ENCODE peak calls at places on chromosomes 13 and 19, in four cellular contexts. W is GM23338, S is astrocyte, K is H9. R is an unnamed sample.

GRCh38 chr19:2728783-2729387 is 7.7 kb upstream of the DIRAS1 start:
- DNase-seq in W (no peak), S (no peak), K (no peak), R (no peak)

GRCh38 chr19:40609561-40610395 is 8.6 kb downstream of the LTBP4 start:
- DNase-seq in W (peak), S (peak), K (peak), R (peak)

GRCh38 chr19:42596391-42597071 is 1.8 kb upstream of the CEACAM8 start:
- DNase-seq in W (peak), S (no peak), K (peak), R (no peak)

GRCh38 chr19:18070181-18070580 is 16.6 kb downstream of the IL12RB1 start:
- DNase-seq in W (no peak), S (no peak), K (no peak), R (no peak)

GRCh38 chr13:51681037-51681678 is 96.9 kb downstream of the WDFY2 start:
- DNase-seq in W (no peak), S (peak), K (no peak), R (peak)

GRCh38 chr13:20673711-20674110 is 29.8 kb upstream of the IL17D start:
- DNase-seq in W (no peak), S (no peak), K (no peak), R (no peak)

GRCh38 chr19:14168993-14169392 is 32.6 kb upstream of the ASF1B start:
- DNase-seq in W (no peak), S (no peak), K (no peak), R (no peak)

GRCh38 chr13:31781064-31781463 is 41.7 kb downstream of the RXFP2 start:
- DNase-seq in W (no peak), S (no peak), K (no peak), R (no peak)

GRCh38 chr13:95007322-95007721 is 293.9 kb downstream of the ABCC4 start:
- DNase-seq in W (no peak), S (no peak), K (no peak), R (no peak)

GRCh38 chr13:114026128-114026880 is 52.4 kb upstream of the C13orf46 start:
- DNase-seq in W (no peak), S (no peak), K (no peak), R (no peak)
- H2AFZ ChIP-seq in W (no peak), S (no peak), K (no peak), R (no peak)

DNA sequence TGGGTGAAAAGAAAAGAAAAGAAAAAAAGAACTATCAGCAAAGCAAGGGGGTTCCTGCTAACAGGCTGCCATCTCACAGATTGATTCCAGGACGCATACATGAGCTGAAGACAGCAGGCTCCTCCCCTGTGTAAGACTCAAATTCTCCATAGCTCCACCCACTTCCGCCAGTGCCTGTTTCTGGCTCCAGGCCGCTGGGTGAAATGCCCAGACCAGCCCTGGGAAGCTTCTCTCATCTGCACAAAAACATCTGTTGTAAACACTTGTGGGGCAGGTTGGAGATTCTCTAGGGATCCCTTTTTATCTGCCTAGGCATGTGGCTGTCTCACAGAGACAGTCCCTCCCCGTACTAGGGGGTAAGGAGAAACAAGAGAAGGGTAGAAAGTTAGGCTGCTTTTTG is 1054.4 kb upstream of the SPRY2 start:
- DNase-seq in W (peak), S (no peak), K (peak), R (no peak)
- H2AFZ ChIP-seq in W (peak), S (peak), K (peak), R (no peak)

DNA sequence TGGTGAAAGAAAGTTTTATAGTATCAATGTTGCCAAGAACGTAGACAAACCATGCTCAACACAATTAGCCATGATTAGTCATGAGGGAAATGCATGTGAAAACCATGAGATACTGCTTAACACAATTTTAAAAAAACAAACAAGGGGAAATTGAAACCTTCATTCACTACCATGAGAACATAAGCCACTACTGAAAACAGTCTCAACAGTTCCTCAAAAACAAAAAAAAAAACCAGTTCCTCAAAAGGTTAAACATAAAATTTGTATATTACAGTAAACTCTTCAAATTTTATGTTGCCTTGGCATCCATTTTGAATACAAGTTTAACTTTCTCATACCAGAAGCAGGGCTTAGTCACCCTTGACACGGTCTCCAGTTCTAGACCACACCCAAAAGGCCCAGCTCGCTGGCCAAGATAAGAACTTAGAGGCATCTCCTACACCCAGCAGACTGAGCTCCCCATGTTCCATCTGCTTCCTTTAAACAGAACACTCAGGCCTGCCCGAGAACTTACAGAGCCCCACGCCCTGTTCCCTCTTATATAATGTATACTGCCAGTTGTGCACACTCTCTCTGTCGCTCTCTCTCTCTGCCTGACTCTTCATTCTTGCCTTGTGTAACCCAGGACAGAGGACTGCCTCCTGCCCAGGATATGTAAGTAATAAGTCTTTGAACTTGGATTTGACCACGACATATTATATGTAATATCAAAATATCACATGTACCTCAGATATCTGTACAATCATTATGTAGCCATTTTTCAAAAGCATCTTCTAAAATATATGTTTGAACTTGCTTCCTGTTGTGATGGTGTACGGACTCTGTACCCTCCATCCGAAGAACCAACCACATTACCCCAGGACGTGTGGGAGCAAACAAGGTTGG is 67.4 kb downstream of the STK24 start:
- DNase-seq in W (no peak), S (peak), K (no peak), R (peak)
- H2AFZ ChIP-seq in W (no peak), S (no peak), K (no peak), R (no peak)

DNA sequence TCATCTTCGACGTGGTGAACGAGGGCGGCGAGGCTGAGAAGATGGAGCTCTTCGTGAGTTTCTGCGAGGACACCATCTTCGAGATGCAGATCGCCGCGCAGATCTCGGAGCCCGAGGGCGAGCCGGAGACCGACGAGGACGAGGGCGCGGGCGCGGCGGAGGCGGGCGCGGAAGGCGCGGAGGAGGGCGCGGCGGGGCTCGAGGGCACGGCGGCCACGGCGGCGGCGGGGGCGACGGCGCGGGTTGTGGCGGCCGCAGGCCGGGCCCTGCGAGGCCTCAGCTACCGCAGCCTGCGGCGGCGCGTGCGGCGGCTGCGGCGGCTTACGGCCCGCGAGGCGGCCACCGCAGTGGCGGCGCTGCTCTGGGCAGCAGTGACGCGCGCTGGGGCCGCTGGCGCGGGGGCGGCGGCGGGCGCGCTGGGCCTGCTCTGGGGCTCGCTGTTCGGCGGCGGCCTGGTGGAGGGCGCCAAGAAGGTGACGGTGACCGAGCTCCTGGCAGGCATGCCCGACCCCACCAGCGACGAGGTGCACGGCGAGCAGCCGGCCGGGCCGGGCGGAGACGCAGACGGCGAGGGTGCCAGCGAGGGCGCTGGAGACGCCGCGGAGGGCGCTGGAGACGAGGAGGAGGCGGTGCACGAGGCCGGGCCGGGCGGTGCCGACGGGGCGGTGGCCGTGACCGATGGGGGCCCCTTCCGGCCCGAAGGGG is 52.6 kb downstream of the MAP4K1 start:
- DNase-seq in W (peak), S (no peak), K (peak), R (no peak)
- H2AFZ ChIP-seq in W (peak), S (no peak), K (no peak), R (peak)

GRCh38 chr19:16198363-16198636 is 589 bp downstream of the AP1M1 start:
- DNase-seq in W (no peak), S (no peak), K (no peak), R (no peak)
- H2AFZ ChIP-seq in W (peak), S (peak), K (no peak), R (peak)

GRCh38 chr13:24184265-24184841 is 23.8 kb downstream of the SPATA13 start:
- DNase-seq in W (no peak), S (no peak), K (no peak), R (no peak)

GRCh38 chr13:24181991-24182702 is 21.6 kb downstream of the SPATA13 start:
- DNase-seq in W (no peak), S (no peak), K (no peak), R (no peak)

GRCh38 chr13:24184855-24185254 is 24.3 kb downstream of the SPATA13 start:
- DNase-seq in W (no peak), S (no peak), K (no peak), R (no peak)

GRCh38 chr13:24182703-24183081 is 22.2 kb downstream of the SPATA13 start:
- DNase-seq in W (no peak), S (no peak), K (no peak), R (no peak)

GRCh38 chr13:24183741-24184182 is 23.2 kb downstream of the SPATA13 start:
- DNase-seq in W (no peak), S (no peak), K (no peak), R (no peak)
- H2AFZ ChIP-seq in W (no peak), S (no peak), K (no peak), R (no peak)

GRCh38 chr13:110845520-110845919 is 69.3 kb downstream of the ANKRD10 start:
- DNase-seq in W (no peak), S (no peak), K (no peak), R (no peak)

GRCh38 chr13:110853235-110853721 is 61.6 kb downstream of the ANKRD10 start:
- DNase-seq in W (peak), S (no peak), K (no peak), R (no peak)

GRCh38 chr13:110854866-110855265 is 60.0 kb downstream of the ANKRD10 start:
- DNase-seq in W (no peak), S (no peak), K (no peak), R (no peak)

GRCh38 chr13:110850840-110851239 is 64.0 kb downstream of the ANKRD10 start:
- DNase-seq in W (no peak), S (no peak), K (no peak), R (no peak)

GRCh38 chr13:110850006-110850405 is 64.9 kb downstream of the ANKRD10 start:
- DNase-seq in W (no peak), S (no peak), K (no peak), R (no peak)
- H2AFZ ChIP-seq in W (peak), S (no peak), K (peak), R (no peak)

DNA sequence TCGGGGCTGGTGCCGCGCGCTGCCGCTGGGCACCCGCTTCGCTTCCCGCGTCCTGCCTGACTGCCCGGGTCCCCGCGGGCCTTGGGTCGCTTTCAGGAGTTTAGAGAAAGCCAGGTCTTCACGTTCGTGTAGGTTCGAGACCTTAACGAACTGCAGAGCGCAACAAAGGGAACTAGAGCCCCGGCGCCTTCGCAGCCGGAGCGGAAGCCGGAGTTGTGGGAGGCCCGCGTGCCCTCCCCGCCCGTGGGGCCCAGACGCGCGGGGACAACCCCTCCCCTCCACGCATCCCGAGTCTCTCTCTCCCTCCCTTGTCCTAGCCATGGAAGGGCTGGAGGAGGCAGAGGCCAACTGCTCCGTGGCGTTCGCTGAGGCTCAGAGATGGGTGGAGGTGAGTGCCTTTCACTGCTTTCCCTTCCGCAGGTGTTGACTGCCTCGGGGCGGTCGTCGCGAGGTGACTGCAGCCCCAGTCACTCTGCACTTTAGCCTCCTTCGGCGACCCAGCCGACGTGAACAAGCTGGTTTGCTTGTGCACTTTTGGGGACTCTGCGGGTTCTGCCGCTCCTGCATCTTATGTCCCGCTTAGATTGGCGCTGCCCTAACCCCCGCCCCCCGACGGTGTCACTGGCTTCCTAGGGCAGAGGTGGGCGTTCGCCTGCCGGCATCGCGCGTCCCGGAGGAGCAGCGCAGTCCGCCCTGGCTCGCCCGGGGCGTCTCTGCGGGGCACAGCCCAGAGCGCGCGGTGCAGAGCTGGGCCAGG is 387 bp downstream of the LMO7 start:
- DNase-seq in W (peak), S (no peak), K (peak), R (peak)
- H2AFZ ChIP-seq in W (peak), S (peak), K (no peak), R (peak)

DNA sequence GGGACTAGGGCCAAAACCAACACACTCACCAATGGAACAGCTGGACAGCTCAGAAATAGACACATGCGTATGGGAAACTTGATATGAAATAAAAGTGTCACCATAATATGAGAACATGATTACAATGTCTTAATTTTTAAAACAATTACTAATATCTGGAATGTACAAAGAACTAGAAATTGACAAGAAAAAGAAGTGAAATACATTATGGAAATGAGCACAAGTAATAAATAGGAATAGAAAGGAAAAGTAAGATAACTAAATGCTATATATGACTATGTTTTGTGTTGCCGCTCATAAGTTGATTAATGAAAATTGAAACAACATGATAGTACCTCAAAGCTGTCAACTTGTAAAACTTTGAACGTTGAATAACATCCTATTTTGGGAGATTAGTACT is 801.1 kb downstream of the SLITRK5 start:
- DNase-seq in W (no peak), S (no peak), K (no peak), R (no peak)
- H2AFZ ChIP-seq in W (no peak), S (no peak), K (no peak), R (no peak)

DNA sequence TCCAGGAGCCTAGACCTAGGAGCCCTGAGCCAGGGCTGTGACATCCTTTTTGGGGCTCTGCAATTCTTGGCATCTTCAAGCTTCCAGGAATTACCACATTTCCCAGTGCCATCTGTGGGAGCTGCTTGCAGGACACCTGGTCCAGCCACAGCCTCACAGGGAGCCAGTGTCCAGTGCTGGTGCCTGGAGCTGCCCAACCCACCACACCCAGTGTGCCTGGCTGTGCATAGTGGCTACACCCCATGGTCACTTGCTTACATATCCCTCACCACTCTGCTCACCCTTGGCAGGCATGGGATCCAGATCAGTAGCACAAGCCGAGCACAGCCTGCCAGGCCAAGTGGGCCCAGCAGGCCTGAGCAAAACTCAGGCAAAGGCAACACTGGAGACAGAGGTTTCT is 2151.4 kb upstream of the PCDH20 start:
- DNase-seq in W (no peak), S (no peak), K (no peak), R (no peak)
- H2AFZ ChIP-seq in W (no peak), S (no peak), K (no peak), R (no peak)

R was measured in mammary epithelial cell.